ENCODE peak calls at places on chromosomes 6 and 20, in ten cellular contexts. K, U, P, N, C, E, M, X, G and A are unnamed samples.

GRCh38 chr20:1671891-1672669 is 14.5 kb upstream of the SIRPG start:
- DNase-seq in K (no peak), U (no peak), P (no peak), N (no peak), C (no peak), E (no peak), M (no peak), X (no peak), G (no peak), A (no peak)

GRCh38 chr6:36249010-36249409 is 20.9 kb upstream of the PNPLA1 start:
- DNase-seq in K (no peak), U (peak; percentile 30), P (no peak), N (no peak), C (peak; percentile 20), E (peak; percentile 37), M (no peak), X (peak; percentile 67), G (no peak), A (no peak)

GRCh38 chr6:65538644-65539043 is 168.4 kb downstream of the EYS start:
- DNase-seq in K (no peak), U (no peak), P (no peak), N (no peak), C (no peak), E (no peak), M (no peak), X (no peak), G (no peak), A (no peak)

GRCh38 chr20:8205996-8206395 is 73.9 kb downstream of the PLCB1 start:
- DNase-seq in K (no peak), U (no peak), P (no peak), N (no peak), C (no peak), E (no peak), M (no peak), X (no peak), G (no peak), A (no peak)

GRCh38 chr20:50704971-50705370 is 13.6 kb upstream of the RIPOR3 start:
- DNase-seq in K (no peak), U (no peak), P (no peak), N (no peak), C (peak; percentile 29), E (no peak), M (no peak), X (peak; percentile 38), G (no peak), A (no peak)

GRCh38 chr20:396619-397431 is 11.3 kb upstream of the RBCK1 start:
- DNase-seq in K (no peak), U (no peak), P (no peak), N (no peak), C (no peak), E (no peak), M (no peak), X (no peak), G (no peak), A (no peak)

GRCh38 chr20:34037767-34038166 is 44.1 kb downstream of the RALY start:
- DNase-seq in K (no peak), U (peak; percentile 80), P (no peak), N (no peak), C (no peak), E (no peak), M (no peak), X (no peak), G (no peak), A (no peak)

GRCh38 chr20:19427913-19428800 is 215.7 kb downstream of the SLC24A3 start:
- DNase-seq in K (no peak), U (no peak), P (no peak), N (no peak), C (no peak), E (no peak), M (no peak), X (no peak), G (no peak), A (no peak)

GRCh38 chr6:27439371-27439770 is 33.5 kb downstream of the ZNF184 start:
- DNase-seq in K (no peak), U (no peak), P (no peak), N (no peak), C (no peak), E (no peak), M (no peak), X (no peak), G (no peak), A (no peak)

GRCh38 chr6:117681321-117681720 is 6.1 kb downstream of the NUS1 start:
- DNase-seq in K (no peak), U (no peak), P (no peak), N (no peak), C (no peak), E (no peak), M (no peak), X (no peak), G (no peak), A (no peak)

GRCh38 chr20:35904982-35905663 is 49.2 kb downstream of the SCAND1 start:
- DNase-seq in K (no peak), U (no peak), P (no peak), N (no peak), C (no peak), E (no peak), M (no peak), X (no peak), G (no peak), A (no peak)

GRCh38 chr6:2862712-2863174 is 21.1 kb upstream of the SERPINB1 start:
- DNase-seq in K (no peak), U (no peak), P (no peak), N (no peak), C (no peak), E (no peak), M (peak; percentile 52), X (no peak), G (no peak), A (no peak)